ENCODE peak calls at places on chromosome 13, in ten cellular contexts. One of them, this sample, is unnamed.
A peak's percentile ranks its signal among the peaks of the same experiment; 100 is the strongest.

GRCh38 chr13:23748591-23748990 is 140.6 kb downstream of the MIPEP start:
- DNase-seq in naive thymus-derived CD4-positive, alpha-beta T cell: no peak
- DNase-seq in neural progenitor cell: no peak
- DNase-seq in fibroblast of lung: no peak
- DNase-seq in lower lobe of right lung: no peak
- DNase-seq in small intestine: no peak
- DNase-seq in ovary: no peak
- DNase-seq in RWPE2: no peak
- DNase-seq in right lobe of liver: no peak
- DNase-seq in mammary epithelial cell: no peak
- DNase-seq in this sample: no peak

GRCh38 chr13:91078093-91078679 is 269.3 kb upstream of the MIR17HG start:
- DNase-seq in naive thymus-derived CD4-positive, alpha-beta T cell: no peak
- DNase-seq in neural progenitor cell: peak; percentile 16
- DNase-seq in fibroblast of lung: peak; percentile 29
- DNase-seq in lower lobe of right lung: no peak
- DNase-seq in small intestine: peak; percentile 11
- DNase-seq in ovary: no peak
- DNase-seq in RWPE2: no peak
- DNase-seq in right lobe of liver: no peak
- DNase-seq in mammary epithelial cell: no peak
- DNase-seq in this sample: no peak

GRCh38 chr13:24218320-24218719 is 57.8 kb downstream of the SPATA13 start:
- DNase-seq in naive thymus-derived CD4-positive, alpha-beta T cell: no peak
- DNase-seq in neural progenitor cell: no peak
- DNase-seq in fibroblast of lung: no peak
- DNase-seq in lower lobe of right lung: no peak
- DNase-seq in small intestine: no peak
- DNase-seq in ovary: no peak
- DNase-seq in RWPE2: no peak
- DNase-seq in right lobe of liver: no peak
- DNase-seq in mammary epithelial cell: no peak
- DNase-seq in this sample: no peak

GRCh38 chr13:95745289-95745688 is 68.3 kb downstream of the DNAJC3 start:
- DNase-seq in naive thymus-derived CD4-positive, alpha-beta T cell: no peak
- DNase-seq in neural progenitor cell: peak; percentile 24
- DNase-seq in fibroblast of lung: no peak
- DNase-seq in lower lobe of right lung: no peak
- DNase-seq in small intestine: no peak
- DNase-seq in ovary: no peak
- DNase-seq in RWPE2: no peak
- DNase-seq in right lobe of liver: no peak
- DNase-seq in mammary epithelial cell: no peak
- DNase-seq in this sample: no peak

GRCh38 chr13:44758595-44759221 is 182.6 kb upstream of the TSC22D1 start:
- DNase-seq in naive thymus-derived CD4-positive, alpha-beta T cell: no peak
- DNase-seq in neural progenitor cell: no peak
- DNase-seq in fibroblast of lung: peak; percentile 84
- DNase-seq in lower lobe of right lung: no peak
- DNase-seq in small intestine: peak; percentile 53
- DNase-seq in ovary: no peak
- DNase-seq in RWPE2: no peak
- DNase-seq in right lobe of liver: no peak
- DNase-seq in mammary epithelial cell: peak; percentile 92
- DNase-seq in this sample: no peak

GRCh38 chr13:103539265-103539664 is 473.0 kb upstream of the SLC10A2 start:
- DNase-seq in naive thymus-derived CD4-positive, alpha-beta T cell: no peak
- DNase-seq in neural progenitor cell: peak; percentile 78
- DNase-seq in fibroblast of lung: no peak
- DNase-seq in lower lobe of right lung: no peak
- DNase-seq in small intestine: no peak
- DNase-seq in ovary: no peak
- DNase-seq in RWPE2: no peak
- DNase-seq in right lobe of liver: no peak
- DNase-seq in mammary epithelial cell: no peak
- DNase-seq in this sample: no peak

GRCh38 chr13:50678464-50679162 is 164.9 kb downstream of the DLEU7 start:
- DNase-seq in naive thymus-derived CD4-positive, alpha-beta T cell: no peak
- DNase-seq in neural progenitor cell: no peak
- DNase-seq in fibroblast of lung: peak; percentile 39
- DNase-seq in lower lobe of right lung: no peak
- DNase-seq in small intestine: no peak
- DNase-seq in ovary: no peak
- DNase-seq in RWPE2: no peak
- DNase-seq in right lobe of liver: no peak
- DNase-seq in mammary epithelial cell: peak; percentile 85
- DNase-seq in this sample: no peak

GRCh38 chr13:29746167-29746677 is 104.2 kb downstream of the UBL3 start:
- DNase-seq in naive thymus-derived CD4-positive, alpha-beta T cell: no peak
- DNase-seq in neural progenitor cell: no peak
- DNase-seq in fibroblast of lung: no peak
- DNase-seq in lower lobe of right lung: no peak
- DNase-seq in small intestine: peak; percentile 71
- DNase-seq in ovary: no peak
- DNase-seq in RWPE2: no peak
- DNase-seq in right lobe of liver: no peak
- DNase-seq in mammary epithelial cell: no peak
- DNase-seq in this sample: no peak

GRCh38 chr13:31878955-31879354 is 139.6 kb downstream of the RXFP2 start:
- DNase-seq in naive thymus-derived CD4-positive, alpha-beta T cell: no peak
- DNase-seq in neural progenitor cell: no peak
- DNase-seq in fibroblast of lung: no peak
- DNase-seq in lower lobe of right lung: no peak
- DNase-seq in small intestine: no peak
- DNase-seq in ovary: no peak
- DNase-seq in RWPE2: no peak
- DNase-seq in right lobe of liver: no peak
- DNase-seq in mammary epithelial cell: no peak
- DNase-seq in this sample: no peak

GRCh38 chr13:113533441-113533840 is 42.9 kb upstream of the DCUN1D2 start:
- DNase-seq in naive thymus-derived CD4-positive, alpha-beta T cell: no peak
- DNase-seq in neural progenitor cell: no peak
- DNase-seq in fibroblast of lung: peak; percentile 36
- DNase-seq in lower lobe of right lung: peak; percentile 20
- DNase-seq in small intestine: no peak
- DNase-seq in ovary: peak; percentile 24
- DNase-seq in RWPE2: peak; percentile 41
- DNase-seq in right lobe of liver: no peak
- DNase-seq in mammary epithelial cell: no peak
- DNase-seq in this sample: no peak

GRCh38 chr13:28220166-28220565 is 81.8 kb downstream of the PAN3 start:
- DNase-seq in naive thymus-derived CD4-positive, alpha-beta T cell: no peak
- DNase-seq in neural progenitor cell: no peak
- DNase-seq in fibroblast of lung: peak; percentile 55
- DNase-seq in lower lobe of right lung: no peak
- DNase-seq in small intestine: no peak
- DNase-seq in ovary: no peak
- DNase-seq in RWPE2: no peak
- DNase-seq in right lobe of liver: no peak
- DNase-seq in mammary epithelial cell: peak; percentile 9
- DNase-seq in this sample: no peak

GRCh38 chr13:109345433-109345941 is 440.9 kb downstream of the IRS2 start:
- DNase-seq in naive thymus-derived CD4-positive, alpha-beta T cell: no peak
- DNase-seq in neural progenitor cell: no peak
- DNase-seq in fibroblast of lung: peak; percentile 19
- DNase-seq in lower lobe of right lung: no peak
- DNase-seq in small intestine: no peak
- DNase-seq in ovary: no peak
- DNase-seq in RWPE2: no peak
- DNase-seq in right lobe of liver: no peak
- DNase-seq in mammary epithelial cell: peak; percentile 72
- DNase-seq in this sample: no peak

GRCh38 chr13:50576156-50576555 is 267.3 kb downstream of the DLEU7 start:
- DNase-seq in naive thymus-derived CD4-positive, alpha-beta T cell: no peak
- DNase-seq in neural progenitor cell: no peak
- DNase-seq in fibroblast of lung: no peak
- DNase-seq in lower lobe of right lung: peak; percentile 71
- DNase-seq in small intestine: peak; percentile 13
- DNase-seq in ovary: no peak
- DNase-seq in RWPE2: no peak
- DNase-seq in right lobe of liver: peak; percentile 75
- DNase-seq in mammary epithelial cell: no peak
- DNase-seq in this sample: peak; percentile 69

GRCh38 chr13:31767175-31767900 is 28.0 kb downstream of the RXFP2 start:
- DNase-seq in naive thymus-derived CD4-positive, alpha-beta T cell: no peak
- DNase-seq in neural progenitor cell: no peak
- DNase-seq in fibroblast of lung: peak; percentile 62
- DNase-seq in lower lobe of right lung: no peak
- DNase-seq in small intestine: no peak
- DNase-seq in ovary: no peak
- DNase-seq in RWPE2: peak; percentile 63
- DNase-seq in right lobe of liver: no peak
- DNase-seq in mammary epithelial cell: peak; percentile 87
- DNase-seq in this sample: no peak

GRCh38 chr13:73657821-73658540 is 476.2 kb downstream of the KLF12 start:
- DNase-seq in naive thymus-derived CD4-positive, alpha-beta T cell: no peak
- DNase-seq in neural progenitor cell: no peak
- DNase-seq in fibroblast of lung: peak; percentile 39
- DNase-seq in lower lobe of right lung: no peak
- DNase-seq in small intestine: no peak
- DNase-seq in ovary: no peak
- DNase-seq in RWPE2: no peak
- DNase-seq in right lobe of liver: no peak
- DNase-seq in mammary epithelial cell: no peak
- DNase-seq in this sample: no peak

GRCh38 chr13:40648040-40648439 is 18.4 kb downstream of the FOXO1 start:
- DNase-seq in naive thymus-derived CD4-positive, alpha-beta T cell: no peak
- DNase-seq in neural progenitor cell: no peak
- DNase-seq in fibroblast of lung: no peak
- DNase-seq in lower lobe of right lung: no peak
- DNase-seq in small intestine: peak; percentile 74
- DNase-seq in ovary: no peak
- DNase-seq in RWPE2: no peak
- DNase-seq in right lobe of liver: no peak
- DNase-seq in mammary epithelial cell: no peak
- DNase-seq in this sample: no peak

GRCh38 chr13:46667687-46668281 is 114.8 kb downstream of the LRCH1 start:
- DNase-seq in naive thymus-derived CD4-positive, alpha-beta T cell: no peak
- DNase-seq in neural progenitor cell: no peak
- DNase-seq in fibroblast of lung: peak; percentile 31
- DNase-seq in lower lobe of right lung: no peak
- DNase-seq in small intestine: no peak
- DNase-seq in ovary: no peak
- DNase-seq in RWPE2: no peak
- DNase-seq in right lobe of liver: no peak
- DNase-seq in mammary epithelial cell: no peak
- DNase-seq in this sample: no peak
- H3K4me3 ChIP-seq in naive thymus-derived CD4-positive, alpha-beta T cell: peak overlapping the region; percentile 55
- H3K4me3 ChIP-seq in neural progenitor cell: no peak overlapping the region
- H3K4me3 ChIP-seq in fibroblast of lung: peak overlapping the region; percentile 35
- H3K4me3 ChIP-seq in lower lobe of right lung: peak overlapping the region; percentile 38
- H3K4me3 ChIP-seq in small intestine: no peak overlapping the region
- H3K4me3 ChIP-seq in ovary: peak overlapping the region; percentile 8
- H3K4me3 ChIP-seq in RWPE2: no peak overlapping the region
- H3K4me3 ChIP-seq in right lobe of liver: no peak overlapping the region
- H3K4me3 ChIP-seq in mammary epithelial cell: no peak overlapping the region
- H3K4me3 ChIP-seq in this sample: no peak overlapping the region

GRCh38 chr13:110911880-110912279 is 3.0 kb downstream of the ANKRD10 start:
- DNase-seq in naive thymus-derived CD4-positive, alpha-beta T cell: no peak
- DNase-seq in neural progenitor cell: no peak
- DNase-seq in fibroblast of lung: no peak
- DNase-seq in lower lobe of right lung: no peak
- DNase-seq in small intestine: no peak
- DNase-seq in ovary: no peak
- DNase-seq in RWPE2: no peak
- DNase-seq in right lobe of liver: no peak
- DNase-seq in mammary epithelial cell: peak; percentile 85
- DNase-seq in this sample: no peak
- H3K4me1 ChIP-seq in naive thymus-derived CD4-positive, alpha-beta T cell: peaks cover 22% of the 10 kb centered on the region
- H3K4me1 ChIP-seq in neural progenitor cell: peaks cover 39% of the 10 kb centered on the region
- H3K4me1 ChIP-seq in fibroblast of lung: peaks cover 10% of the 10 kb centered on the region
- H3K4me1 ChIP-seq in lower lobe of right lung: peaks cover 75% of the 10 kb centered on the region
- H3K4me1 ChIP-seq in small intestine: peaks cover 11% of the 10 kb centered on the region
- H3K4me1 ChIP-seq in ovary: peaks cover 36% of the 10 kb centered on the region
- H3K4me1 ChIP-seq in RWPE2: peaks cover 41% of the 10 kb centered on the region
- H3K4me1 ChIP-seq in right lobe of liver: peaks cover 16% of the 10 kb centered on the region
- H3K4me1 ChIP-seq in mammary epithelial cell: peaks cover 62% of the 10 kb centered on the region
- H3K4me1 ChIP-seq in this sample: peaks cover 29% of the 10 kb centered on the region

DNA sequence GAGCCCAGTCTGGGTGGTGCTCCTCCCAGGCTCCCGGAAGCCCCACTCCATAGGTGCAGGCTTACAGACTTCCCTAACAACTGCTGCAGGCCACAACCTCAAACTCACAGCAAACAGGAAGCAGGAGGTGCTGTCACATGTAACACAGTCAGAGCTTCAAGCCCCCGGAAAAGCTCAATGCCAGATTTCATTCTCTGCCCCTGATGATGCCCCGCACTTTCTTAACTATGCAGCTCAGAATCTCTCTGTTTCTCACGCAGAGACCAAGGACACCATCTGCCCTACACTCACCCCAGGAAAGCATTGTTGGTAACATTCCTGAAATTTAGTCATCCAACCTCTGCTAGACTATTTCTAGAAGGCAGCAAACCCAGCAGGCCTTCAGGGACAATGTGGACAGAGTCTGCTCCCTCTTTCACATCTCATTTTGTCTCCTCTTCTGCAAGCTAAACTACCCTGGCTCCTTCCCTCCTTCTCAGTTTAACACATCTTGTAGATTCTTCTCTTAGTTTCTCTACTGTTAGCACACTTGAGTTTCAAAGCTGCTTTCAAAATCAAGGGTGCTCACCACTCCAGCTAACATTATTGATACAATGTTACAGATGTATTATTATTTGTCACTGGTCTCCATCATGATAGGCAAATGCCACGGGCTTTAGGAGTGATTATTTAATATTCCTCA is 162.5 kb downstream of the KCTD12 start:
- DNase-seq in naive thymus-derived CD4-positive, alpha-beta T cell: peak; percentile 26
- DNase-seq in neural progenitor cell: peak; percentile 26
- DNase-seq in fibroblast of lung: peak; percentile 58
- DNase-seq in lower lobe of right lung: peak; percentile 55
- DNase-seq in small intestine: no peak
- DNase-seq in ovary: peak; percentile 35
- DNase-seq in RWPE2: no peak
- DNase-seq in right lobe of liver: no peak
- DNase-seq in mammary epithelial cell: peak; percentile 17
- DNase-seq in this sample: peak; percentile 49
- H3K4me3 ChIP-seq in naive thymus-derived CD4-positive, alpha-beta T cell: peak overlapping the region; percentile 22
- H3K4me3 ChIP-seq in neural progenitor cell: no peak overlapping the region
- H3K4me3 ChIP-seq in fibroblast of lung: no peak overlapping the region
- H3K4me3 ChIP-seq in lower lobe of right lung: no peak overlapping the region
- H3K4me3 ChIP-seq in small intestine: no peak overlapping the region
- H3K4me3 ChIP-seq in ovary: no peak overlapping the region
- H3K4me3 ChIP-seq in RWPE2: no peak overlapping the region
- H3K4me3 ChIP-seq in right lobe of liver: no peak overlapping the region
- H3K4me3 ChIP-seq in mammary epithelial cell: no peak overlapping the region
- H3K4me3 ChIP-seq in this sample: no peak overlapping the region

GRCh38 chr13:98504029-98504351 is 72.9 kb downstream of the STK24 start:
- DNase-seq in naive thymus-derived CD4-positive, alpha-beta T cell: no peak
- DNase-seq in neural progenitor cell: no peak
- DNase-seq in fibroblast of lung: no peak
- DNase-seq in lower lobe of right lung: no peak
- DNase-seq in small intestine: no peak
- DNase-seq in ovary: no peak
- DNase-seq in RWPE2: no peak
- DNase-seq in right lobe of liver: no peak
- DNase-seq in mammary epithelial cell: no peak
- DNase-seq in this sample: no peak
- H3K4me1 ChIP-seq in naive thymus-derived CD4-positive, alpha-beta T cell: peaks cover 26% of the 10 kb centered on the region
- H3K4me1 ChIP-seq in neural progenitor cell: peaks cover 40% of the 10 kb centered on the region
- H3K4me1 ChIP-seq in fibroblast of lung: peaks cover 30% of the 10 kb centered on the region
- H3K4me1 ChIP-seq in lower lobe of right lung: peaks cover 81% of the 10 kb centered on the region
- H3K4me1 ChIP-seq in small intestine: peaks cover 21% of the 10 kb centered on the region
- H3K4me1 ChIP-seq in ovary: peaks cover 30% of the 10 kb centered on the region
- H3K4me1 ChIP-seq in RWPE2: peaks cover 18% of the 10 kb centered on the region
- H3K4me1 ChIP-seq in right lobe of liver: peaks cover 56% of the 10 kb centered on the region
- H3K4me1 ChIP-seq in mammary epithelial cell: peaks cover 30% of the 10 kb centered on the region
- H3K4me1 ChIP-seq in this sample: peaks cover 33% of the 10 kb centered on the region